ENCODE peak calls at places on chromosomes 12 and 14, in four cellular contexts. R, K, X and P are unnamed samples.

GRCh38 chr14:104135904-104136471 is 2.4 kb upstream of the KIF26A start:
- DNase-seq in X (no peak), K (no peak), R (peak), P (peak)

GRCh38 chr14:51643137-51643536 is 8.6 kb upstream of the FRMD6 start:
- DNase-seq in K (no peak), X (no peak), R (no peak), P (no peak)

GRCh38 chr12:110917961-110918360 is 2.4 kb downstream of the MYL2 start:
- DNase-seq in X (no peak), R (no peak), K (no peak), P (no peak)

GRCh38 chr14:101595887-101596721 is 34.8 kb downstream of the DIO3 start:
- DNase-seq in R (no peak), X (no peak), K (no peak), P (no peak)

GRCh38 chr12:4939418-4940023 is 29.8 kb downstream of the KCNA1 start:
- DNase-seq in R (no peak), K (no peak), X (no peak), P (no peak)

GRCh38 chr12:132216354-132216987 is 72.2 kb downstream of the NOC4L start:
- DNase-seq in X (no peak), R (no peak), K (no peak), P (no peak)

GRCh38 chr14:31441273-31442110 is 15.8 kb downstream of the DTD2 start:
- DNase-seq in K (no peak), X (no peak), R (no peak), P (no peak)

GRCh38 chr14:104510794-104511611 is 68.6 kb upstream of the C14orf180 start:
- DNase-seq in K (peak), X (no peak), R (peak), P (no peak)

GRCh38 chr12:41606741-41607460 is 418.8 kb downstream of the PDZRN4 start:
- DNase-seq in R (no peak), K (no peak), X (no peak), P (no peak)

GRCh38 chr14:82872494-82872893 is 1338.8 kb upstream of the SEL1L start:
- DNase-seq in K (no peak), R (peak), X (no peak), P (no peak)
- TF ChIP-seq CTCF in K (no peak), R (no peak), X (peak), P (no peak)

GRCh38 chr12:91361864-91362263 is 179.2 kb upstream of the DCN start:
- DNase-seq in X (no peak), R (no peak), K (no peak), P (no peak)
- TF ChIP-seq CTCF in X (peak), R (peak), K (peak), P (peak)

DNA sequence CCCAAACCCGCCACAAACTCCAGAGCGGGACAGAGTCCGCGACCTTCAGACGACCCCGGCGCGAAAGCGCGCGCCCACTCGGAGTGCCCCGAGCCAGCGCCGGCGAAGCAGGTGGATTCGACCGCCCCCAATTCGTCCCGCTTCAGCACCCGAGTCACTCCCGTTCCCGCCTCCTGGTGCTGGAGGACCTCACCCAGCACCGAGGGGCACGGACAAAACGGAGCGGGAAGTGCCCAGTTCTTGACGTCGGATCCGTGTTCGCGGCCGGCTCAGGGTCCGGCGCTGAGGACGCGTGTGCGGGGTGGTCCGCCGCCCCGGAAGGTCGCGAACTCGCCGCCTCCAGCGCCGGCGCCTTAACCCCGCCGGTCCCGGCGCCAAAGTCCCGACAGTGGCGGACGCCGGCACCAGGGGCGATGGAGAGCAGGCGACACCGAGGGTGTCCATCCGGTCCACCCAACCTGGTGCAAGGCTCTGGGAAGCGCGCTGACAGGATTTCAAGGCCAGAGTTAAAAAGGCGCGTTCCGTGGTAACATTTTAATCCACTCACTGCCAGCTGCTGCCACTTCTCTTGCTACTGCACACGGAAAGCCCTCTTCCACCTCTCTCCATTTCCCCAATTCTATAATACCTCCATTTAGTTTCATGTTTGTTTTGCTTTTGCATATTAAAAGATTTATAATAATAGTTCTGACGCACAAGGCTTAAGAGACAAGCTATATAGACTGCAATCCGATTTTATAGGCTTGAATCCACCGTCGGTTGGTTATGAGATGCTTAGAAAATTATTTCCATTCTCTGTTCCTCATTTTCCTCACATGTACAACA is 240.0 kb upstream of the CPNE8 start:
- DNase-seq in R (peak), X (peak), K (no peak), P (peak)
- TF ChIP-seq CTCF in R (peak), X (peak), K (peak), P (peak)

GRCh38 chr12:54390668-54391551 is 6.4 kb upstream of the ZNF385A start:
- DNase-seq in K (peak), R (peak), X (peak), P (peak)
- TF ChIP-seq CTCF in K (no peak), R (no peak), X (peak), P (no peak)

GRCh38 chr12:76237086-76237701 is 111.0 kb downstream of the BBS10 start:
- DNase-seq in R (no peak), K (no peak), X (no peak), P (no peak)
- TF ChIP-seq CTCF in R (no peak), K (no peak), X (no peak), P (no peak)

DNA sequence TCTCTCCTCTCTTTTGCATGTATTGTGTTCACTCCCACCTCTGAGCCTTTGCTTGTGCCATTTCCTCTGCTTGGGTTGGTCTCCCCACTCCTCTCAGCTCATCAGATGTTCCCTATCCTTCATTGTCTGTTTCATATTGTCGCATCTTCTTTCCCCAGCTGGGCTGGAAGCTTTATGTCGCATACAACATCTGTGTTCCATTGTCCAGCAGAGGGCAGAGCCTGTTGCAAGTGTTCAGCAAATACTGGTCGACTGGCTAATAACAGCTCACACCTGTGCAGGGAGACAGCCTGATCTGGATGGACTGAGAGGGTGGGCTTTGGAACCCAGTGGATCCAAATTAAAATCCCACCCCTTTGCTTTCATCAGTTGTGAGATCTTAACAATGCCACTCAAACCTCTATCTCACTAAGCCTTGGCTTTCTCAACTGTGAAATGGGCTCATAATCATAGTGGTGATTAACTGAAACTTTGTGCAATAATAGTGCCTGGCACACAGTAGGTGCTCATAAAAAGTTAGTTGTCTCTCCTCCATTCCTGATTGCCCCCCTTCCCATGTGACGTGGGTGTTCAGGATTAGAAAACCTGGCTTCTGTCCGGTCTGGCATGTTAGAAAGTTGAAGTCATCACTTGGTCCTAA is 75.8 kb downstream of the RIN3 start:
- DNase-seq in R (no peak), K (no peak), X (no peak), P (no peak)
- TF ChIP-seq CTCF in R (no peak), K (no peak), X (peak), P (no peak)

GRCh38 chr14:92481811-92482559 is 31.6 kb upstream of the RIN3 start:
- DNase-seq in K (peak), R (no peak), X (no peak), P (peak)

GRCh38 chr14:92482621-92483319 is 30.8 kb upstream of the RIN3 start:
- DNase-seq in K (peak), R (no peak), X (no peak), P (peak)

GRCh38 chr14:92484132-92484823 is 29.3 kb upstream of the RIN3 start:
- DNase-seq in X (no peak), K (no peak), R (no peak), P (no peak)

GRCh38 chr14:92480856-92481255 is 32.7 kb upstream of the RIN3 start:
- DNase-seq in R (no peak), K (no peak), X (no peak), P (peak)

DNA sequence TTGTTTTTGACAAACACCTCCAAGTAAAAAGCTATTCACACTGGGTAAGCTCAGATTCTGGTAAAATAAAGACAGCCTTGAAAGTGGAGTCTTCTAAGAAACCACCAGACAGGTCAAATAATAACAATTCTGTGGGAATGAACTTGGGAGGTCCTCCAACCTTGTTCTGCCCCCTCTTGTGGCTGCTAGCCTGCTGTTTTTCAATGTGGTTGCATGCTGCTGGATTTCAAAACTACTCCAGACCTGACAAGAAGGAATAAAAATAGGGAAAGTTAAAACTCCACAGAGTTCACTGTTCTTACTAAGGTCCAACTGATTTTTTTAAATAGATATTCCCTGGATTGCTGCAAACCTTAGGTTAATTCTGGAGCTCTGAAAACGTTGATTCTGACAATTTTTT is 32.2 kb upstream of the RIN3 start:
- DNase-seq in X (no peak), K (peak), R (no peak), P (no peak)
- TF ChIP-seq CTCF in X (no peak), K (no peak), R (no peak), P (no peak)

DNA sequence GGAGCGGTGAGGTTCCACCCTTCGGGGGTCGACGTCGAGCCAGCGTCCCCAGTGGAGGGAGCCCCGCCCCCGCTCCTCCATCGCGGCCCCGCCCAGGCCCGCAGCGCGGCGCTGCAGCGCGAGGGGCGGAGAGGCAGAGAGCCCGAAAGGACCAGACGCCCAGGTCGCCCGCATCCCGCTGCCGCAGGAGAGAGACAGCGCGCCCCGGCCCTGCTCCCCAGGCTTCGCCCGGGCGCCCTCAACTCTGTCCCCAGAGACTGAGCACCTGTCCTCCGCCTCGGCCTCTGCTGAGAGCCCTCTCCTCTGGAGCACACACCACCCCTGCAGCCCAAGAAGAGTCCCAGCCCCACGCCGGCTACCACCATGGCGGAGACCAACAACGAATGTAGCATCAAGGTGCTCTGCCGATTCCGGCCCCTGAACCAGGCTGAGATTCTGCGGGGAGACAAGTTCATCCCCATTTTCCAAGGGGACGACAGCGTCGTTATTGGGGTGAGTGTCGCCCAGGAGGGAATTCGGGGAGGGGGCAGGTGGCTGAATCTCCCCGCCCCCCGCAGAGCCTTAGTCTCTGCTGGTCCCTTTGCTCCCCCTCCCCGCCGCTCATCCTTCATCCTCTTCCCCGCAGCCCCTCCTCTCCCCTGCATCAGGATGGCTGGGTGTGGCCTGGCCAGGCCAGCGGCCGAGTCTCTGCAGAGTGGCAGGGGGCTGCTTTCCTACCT is at the start of gene KIF5A:
- DNase-seq in X (peak), K (no peak), R (peak), P (peak)
- TF ChIP-seq CTCF in X (no peak), K (no peak), R (no peak), P (no peak)